ENCODE peak calls at places on chromosomes 12 and 14, in ten cellular contexts. L, G, W, Z, O, A, X, N, P and T are unnamed samples.
A peak's percentile ranks its signal among the peaks of the same experiment; 100 is the strongest.

GRCh38 chr14:81991998-81992397 is 458.3 kb upstream of the SEL1L start:
- DNase-seq in A (no peak), Z (no peak), P (no peak), L (no peak), N (no peak), X (no peak), O (no peak), W (no peak), G (no peak), T (no peak)

GRCh38 chr12:93387780-93388179 is 10.1 kb downstream of the NUDT4 start:
- DNase-seq in P (no peak), X (no peak), A (no peak), L (no peak), N (no peak), Z (no peak), O (no peak), W (no peak), G (no peak), T (peak; percentile 50)

GRCh38 chr12:124874188-124874587 is 10.5 kb upstream of the SCARB1 start:
- DNase-seq in W (no peak), G (no peak), Z (no peak), L (no peak), X (no peak), N (no peak), A (no peak), O (no peak), P (no peak), T (no peak)

GRCh38 chr12:92503029-92503931 is 199.5 kb upstream of the PLEKHG7 start:
- DNase-seq in N (no peak), P (no peak), A (no peak), G (peak; percentile 46), Z (no peak), W (no peak), X (no peak), O (no peak), L (peak; percentile 42), T (no peak)

GRCh38 chr12:112676526-112676925 is 115.0 kb upstream of the RPH3A start:
- DNase-seq in O (no peak), N (no peak), L (no peak), A (no peak), W (no peak), P (no peak), X (no peak), Z (no peak), G (no peak), T (no peak)

GRCh38 chr12:31406345-31406744 is 80.4 kb upstream of the SINHCAF start:
- DNase-seq in O (no peak), L (no peak), W (no peak), N (no peak), G (peak; percentile 68), P (no peak), A (no peak), X (no peak), Z (no peak), T (no peak)

GRCh38 chr14:56579345-56580316 is at the start of gene TMEM260:
- DNase-seq in A (peak; percentile 92), G (peak; percentile 90), O (peak; percentile 77), Z (peak; percentile 77), P (peak; percentile 89), N (peak; percentile 83), L (peak; percentile 82), X (peak; percentile 62), W (peak; percentile 77), T (peak; percentile 79)

GRCh38 chr12:110254971-110255540 is 26.0 kb upstream of the ATP2A2 start:
- DNase-seq in Z (no peak), N (no peak), X (no peak), A (peak; percentile 11), O (no peak), P (no peak), G (no peak), W (no peak), L (no peak), T (no peak)

GRCh38 chr12:64674367-64674922 is 64.2 kb downstream of the RASSF3 start:
- DNase-seq in P (no peak), W (no peak), A (no peak), N (no peak), G (no peak), O (no peak), L (no peak), Z (no peak), X (no peak), T (no peak)

GRCh38 chr12:95960241-95960640 is 17.1 kb downstream of the AMDHD1 start:
- DNase-seq in G (no peak), N (no peak), Z (no peak), W (no peak), P (no peak), X (no peak), A (no peak), L (no peak), O (no peak), T (no peak)

GRCh38 chr12:95956557-95957145 is 13.5 kb downstream of the AMDHD1 start:
- DNase-seq in O (no peak), X (no peak), Z (no peak), N (no peak), A (no peak), G (no peak), P (no peak), W (no peak), L (no peak), T (no peak)

GRCh38 chr12:95955549-95956159 is 12.5 kb downstream of the AMDHD1 start:
- DNase-seq in X (no peak), L (no peak), P (no peak), W (no peak), A (no peak), G (no peak), Z (no peak), O (no peak), N (no peak), T (no peak)

GRCh38 chr12:95963104-95963503 is 20.0 kb downstream of the AMDHD1 start:
- DNase-seq in W (no peak), X (no peak), P (no peak), G (no peak), A (no peak), L (no peak), O (no peak), N (no peak), Z (no peak), T (no peak)

DNA sequence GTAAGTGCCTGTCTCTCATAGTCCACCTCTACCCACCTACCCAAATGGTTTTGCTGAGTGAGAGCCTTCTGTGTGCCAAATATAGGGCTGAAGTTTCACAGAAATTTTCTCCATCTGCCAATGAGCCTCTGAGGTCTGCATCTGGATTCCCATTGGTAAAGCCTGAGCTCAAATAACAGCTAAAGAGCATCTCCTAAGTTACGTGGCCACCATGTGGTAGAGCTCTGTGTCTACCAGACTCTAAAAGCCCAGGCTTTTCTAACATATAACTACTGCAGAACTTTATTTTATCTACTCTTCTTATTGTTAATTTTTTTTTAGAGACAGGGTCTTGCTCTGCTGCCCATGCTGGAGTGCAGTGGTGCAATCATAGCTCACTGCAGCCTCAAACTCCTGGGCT is 16.0 kb downstream of the AMDHD1 start:
- DNase-seq in O (no peak), A (no peak), X (no peak), L (no peak), N (no peak), P (no peak), Z (no peak), G (no peak), W (no peak), T (peak; percentile 8)
- TF ChIP-seq CTCF in O (peak; percentile 42), A (no peak), X (no peak), L (no peak), N (no peak), P (peak; percentile 14), Z (peak; percentile 27), G (peak; percentile 9), W (no peak), T (peak; percentile 34)

GRCh38 chr12:76081909-76082308 is 2.6 kb downstream of the NAP1L1 start:
- DNase-seq in O (no peak), X (no peak), L (no peak), N (no peak), Z (no peak), G (no peak), W (no peak), A (no peak), P (no peak), T (no peak)

GRCh38 chr12:76080017-76080728 is 4.3 kb downstream of the NAP1L1 start:
- DNase-seq in O (no peak), L (no peak), G (no peak), W (no peak), Z (peak; percentile 20), X (no peak), N (no peak), A (no peak), P (no peak), T (peak; percentile 58)

GRCh38 chr12:76078748-76079147 is 5.7 kb downstream of the NAP1L1 start:
- DNase-seq in L (no peak), A (no peak), Z (no peak), G (no peak), N (no peak), O (no peak), P (no peak), X (no peak), W (no peak), T (no peak)

GRCh38 chr12:76083246-76083735 is 1.2 kb downstream of the NAP1L1 start:
- DNase-seq in G (no peak), N (no peak), W (no peak), A (no peak), Z (no peak), P (no peak), X (no peak), O (no peak), L (no peak), T (no peak)

DNA sequence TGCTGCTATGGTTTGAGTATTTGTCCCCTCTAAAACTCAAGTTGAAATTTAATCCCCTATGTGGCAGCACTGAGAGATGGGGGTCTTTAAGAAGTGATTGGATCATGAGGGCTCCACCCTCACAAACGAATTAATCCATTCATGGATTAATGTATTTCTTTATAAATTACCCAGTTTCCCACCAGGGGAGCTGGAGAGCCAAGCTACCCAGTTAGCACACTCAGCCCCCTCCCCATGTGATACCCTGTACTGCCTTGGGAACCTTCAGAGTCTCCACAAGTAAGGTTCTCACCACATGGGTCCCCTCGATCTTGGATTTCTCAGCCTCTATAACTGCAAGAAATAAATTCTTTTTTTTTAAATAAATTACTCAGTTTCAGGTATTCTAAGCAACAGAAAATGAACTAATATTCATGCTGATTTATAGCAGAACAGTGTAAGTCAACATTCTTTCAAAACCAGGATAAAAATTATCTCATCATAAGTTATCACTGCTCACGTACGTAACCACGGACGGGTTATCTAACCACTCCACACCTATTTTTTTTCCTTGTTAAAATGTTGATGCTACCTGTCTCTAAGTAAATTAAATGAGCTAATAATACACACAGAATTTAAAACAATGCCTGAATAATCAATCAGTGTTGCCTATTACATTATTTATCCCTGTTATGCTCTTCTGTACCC is 3.6 kb downstream of the NAP1L1 start:
- DNase-seq in O (no peak), X (no peak), W (no peak), P (no peak), G (no peak), N (no peak), Z (no peak), A (no peak), L (no peak), T (no peak)
- TF ChIP-seq CTCF in O (no peak), X (no peak), W (no peak), P (peak; percentile 42), G (no peak), N (no peak), Z (peak; percentile 41), A (no peak), L (no peak), T (peak; percentile 63)

GRCh38 chr12:57627504-57628279 is 5.3 kb downstream of the B4GALNT1 start:
- DNase-seq in G (no peak), N (peak; percentile 42), W (peak; percentile 9), X (no peak), L (no peak), A (no peak), Z (no peak), P (peak; percentile 11), O (no peak), T (no peak)
- TF ChIP-seq CTCF in G (peak; percentile 30), N (no peak), W (no peak), X (no peak), L (no peak), A (peak; percentile 14), Z (no peak), P (no peak), O (no peak), T (peak; percentile 35)

GRCh38 chr14:77033622-77034521 is 5.4 kb upstream of the IRF2BPL start:
- DNase-seq in L (peak; percentile 84), Z (peak; percentile 93), W (peak; percentile 83), N (peak; percentile 84), G (peak; percentile 86), O (no peak), X (peak; percentile 69), A (peak; percentile 93), P (peak; percentile 71), T (peak; percentile 62)
- TF ChIP-seq CTCF in L (no peak), Z (no peak), W (no peak), N (peak; percentile 4), G (no peak), O (no peak), X (no peak), A (peak; percentile 4), P (no peak), T (no peak)